ENCODE peak calls at places on chromosomes 3 and 15, in five cellular contexts. T is ovary; M is upper lobe of right lung; L is activated naive CD4-positive, alpha-beta T cell; X is SHP77. R is an unnamed sample.

GRCh38 chr3:135970500-135971116 is 5.1 kb downstream of the PPP2R3A start:
- DNase-seq in X (no peak), M (no peak), L (no peak), T (no peak), R (no peak)

GRCh38 chr3:156412600-156412999 is 142.3 kb downstream of the SSR3 start:
- DNase-seq in X (no peak), M (no peak), L (no peak), T (no peak), R (no peak)

GRCh38 chr15:57922780-57923179 is 142.7 kb downstream of the ALDH1A2 start:
- DNase-seq in L (no peak), X (no peak), M (peak; percentile 89), T (peak; percentile 72), R (no peak)

GRCh38 chr3:27613846-27614500 is 108.2 kb downstream of the EOMES start:
- DNase-seq in X (no peak), M (no peak), L (no peak), T (no peak), R (no peak)

GRCh38 chr3:157527471-157527881 is 24.3 kb upstream of the VEPH1 start:
- DNase-seq in M (no peak), T (no peak), X (no peak), L (no peak), R (no peak)

GRCh38 chr3:182115328-182116045 is 403.8 kb downstream of the SOX2 start:
- DNase-seq in X (no peak), L (no peak), T (no peak), M (no peak), R (no peak)

GRCh38 chr15:50145451-50145872 is 26.4 kb upstream of the ATP8B4 start:
- DNase-seq in M (no peak), L (no peak), X (peak; percentile 63), T (no peak), R (peak; percentile 58)

GRCh38 chr3:20700702-20701101 is 514.7 kb upstream of the SGO1 start:
- DNase-seq in X (no peak), T (no peak), L (no peak), M (no peak), R (no peak)

GRCh38 chr3:27878012-27878383 is 155.9 kb upstream of the EOMES start:
- DNase-seq in M (no peak), X (no peak), T (no peak), L (no peak), R (no peak)

GRCh38 chr3:105938101-105938500 is 69.3 kb upstream of the CBLB start:
- DNase-seq in T (no peak), X (no peak), L (no peak), M (no peak), R (no peak)

GRCh38 chr15:89492111-89492641 is 4.2 kb downstream of the RHCG start:
- DNase-seq in L (no peak), X (no peak), M (no peak), T (no peak), R (no peak)

GRCh38 chr3:186639778-186640472 is at the start of gene FETUB:
- DNase-seq in T (no peak), L (no peak), X (no peak), M (no peak), R (no peak)

GRCh38 chr3:185460719-185461350 is 38.0 kb downstream of the TMEM41A start:
- DNase-seq in L (no peak), T (no peak), M (no peak), X (peak; percentile 4), R (peak; percentile 11)

GRCh38 chr3:101635345-101635744 is 41.6 kb downstream of the ZBTB11 start:
- DNase-seq in X (no peak), M (no peak), T (no peak), L (no peak), R (no peak)

GRCh38 chr3:145182196-145182911 is 978.6 kb downstream of the PLOD2 start:
- DNase-seq in M (no peak), L (no peak), X (no peak), T (no peak), R (no peak)

GRCh38 chr3:139312416-139312815 is 31.4 kb upstream of the MRPS22 start:
- DNase-seq in M (no peak), T (no peak), L (no peak), X (no peak), R (no peak)

R was measured in NCI-H510A treated with DMSO at 0.1 percent for 48 hours.